ENCODE peak calls at places on chromosome 11, in seven cellular contexts. One of them, this sample, is unnamed.

GRCh38 chr11:122863704-122864326 is 18.7 kb upstream of the JHY start:
- DNase-seq in Calu3: peak; percentile 37
- DNase-seq in progenitor cell of endocrine pancreas: no peak
- DNase-seq in lower leg skin: no peak
- DNase-seq in CD8-positive, alpha-beta T cell: peak; percentile 32
- DNase-seq in lower lobe of right lung: no peak
- DNase-seq in neural progenitor cell: peak; percentile 55
- DNase-seq in this sample: no peak

GRCh38 chr11:78607691-78608090 is 33.0 kb upstream of the NARS2 start:
- DNase-seq in lower leg skin: no peak
- DNase-seq in neural progenitor cell: no peak
- DNase-seq in Calu3: no peak
- DNase-seq in lower lobe of right lung: no peak
- DNase-seq in CD8-positive, alpha-beta T cell: no peak
- DNase-seq in progenitor cell of endocrine pancreas: no peak
- DNase-seq in this sample: no peak

GRCh38 chr11:38123673-38124072 is 1525.6 kb upstream of the RAG2 start:
- DNase-seq in CD8-positive, alpha-beta T cell: no peak
- DNase-seq in lower leg skin: no peak
- DNase-seq in neural progenitor cell: peak; percentile 5
- DNase-seq in progenitor cell of endocrine pancreas: no peak
- DNase-seq in Calu3: no peak
- DNase-seq in lower lobe of right lung: no peak
- DNase-seq in this sample: no peak

GRCh38 chr11:15967166-15967565 is 389.2 kb downstream of the SOX6 start:
- DNase-seq in Calu3: peak; percentile 79
- DNase-seq in progenitor cell of endocrine pancreas: no peak
- DNase-seq in lower leg skin: no peak
- DNase-seq in CD8-positive, alpha-beta T cell: no peak
- DNase-seq in lower lobe of right lung: no peak
- DNase-seq in neural progenitor cell: no peak
- DNase-seq in this sample: no peak

GRCh38 chr11:6618117-6619020 is 853 bp downstream of the TPP1 start:
- DNase-seq in lower lobe of right lung: peak; percentile 52
- DNase-seq in lower leg skin: no peak
- DNase-seq in Calu3: no peak
- DNase-seq in neural progenitor cell: no peak
- DNase-seq in progenitor cell of endocrine pancreas: no peak
- DNase-seq in CD8-positive, alpha-beta T cell: peak; percentile 60
- DNase-seq in this sample: no peak

GRCh38 chr11:119727523-119728081 is 1.4 kb downstream of the NECTIN1 start:
- DNase-seq in Calu3: peak; percentile 55
- DNase-seq in lower lobe of right lung: peak; percentile 61
- DNase-seq in neural progenitor cell: peak; percentile 95
- DNase-seq in CD8-positive, alpha-beta T cell: peak; percentile 39
- DNase-seq in progenitor cell of endocrine pancreas: peak; percentile 30
- DNase-seq in lower leg skin: no peak
- DNase-seq in this sample: no peak

GRCh38 chr11:14892036-14892556 is at the start of gene CYP2R1:
- DNase-seq in Calu3: peak; percentile 97
- DNase-seq in lower lobe of right lung: peak; percentile 97
- DNase-seq in neural progenitor cell: peak; percentile 96
- DNase-seq in progenitor cell of endocrine pancreas: peak; percentile 86
- DNase-seq in CD8-positive, alpha-beta T cell: peak; percentile 88
- DNase-seq in lower leg skin: peak; percentile 98
- DNase-seq in this sample: peak; percentile 73

GRCh38 chr11:8096575-8096974 is 15.6 kb downstream of the TUB start:
- DNase-seq in CD8-positive, alpha-beta T cell: no peak
- DNase-seq in lower leg skin: no peak
- DNase-seq in Calu3: no peak
- DNase-seq in progenitor cell of endocrine pancreas: no peak
- DNase-seq in lower lobe of right lung: no peak
- DNase-seq in neural progenitor cell: no peak
- DNase-seq in this sample: no peak

GRCh38 chr11:20731676-20732075 is 62.3 kb downstream of the NELL1 start:
- DNase-seq in lower lobe of right lung: no peak
- DNase-seq in neural progenitor cell: no peak
- DNase-seq in Calu3: no peak
- DNase-seq in progenitor cell of endocrine pancreas: no peak
- DNase-seq in CD8-positive, alpha-beta T cell: no peak
- DNase-seq in lower leg skin: no peak
- DNase-seq in this sample: no peak

GRCh38 chr11:111012497-111012896 is 233.0 kb upstream of the POU2AF2 start:
- DNase-seq in Calu3: no peak
- DNase-seq in lower lobe of right lung: no peak
- DNase-seq in neural progenitor cell: no peak
- DNase-seq in CD8-positive, alpha-beta T cell: no peak
- DNase-seq in lower leg skin: no peak
- DNase-seq in progenitor cell of endocrine pancreas: no peak
- DNase-seq in this sample: no peak

GRCh38 chr11:133302056-133302455 is 230.2 kb downstream of the OPCML start:
- DNase-seq in Calu3: no peak
- DNase-seq in lower leg skin: no peak
- DNase-seq in progenitor cell of endocrine pancreas: no peak
- DNase-seq in lower lobe of right lung: no peak
- DNase-seq in neural progenitor cell: no peak
- DNase-seq in CD8-positive, alpha-beta T cell: no peak
- DNase-seq in this sample: no peak

GRCh38 chr11:130527648-130528300 is 79.3 kb downstream of the ADAMTS15 start:
- DNase-seq in CD8-positive, alpha-beta T cell: no peak
- DNase-seq in lower leg skin: no peak
- DNase-seq in neural progenitor cell: no peak
- DNase-seq in lower lobe of right lung: no peak
- DNase-seq in progenitor cell of endocrine pancreas: no peak
- DNase-seq in Calu3: no peak
- DNase-seq in this sample: no peak

GRCh38 chr11:118928870-118929495 is 3.3 kb upstream of the BCL9L start:
- DNase-seq in Calu3: peak; percentile 37
- DNase-seq in neural progenitor cell: no peak
- DNase-seq in lower leg skin: no peak
- DNase-seq in CD8-positive, alpha-beta T cell: no peak
- DNase-seq in lower lobe of right lung: peak; percentile 65
- DNase-seq in progenitor cell of endocrine pancreas: no peak
- DNase-seq in this sample: no peak

GRCh38 chr11:35330924-35331323 is 88.4 kb downstream of the SLC1A2 start:
- DNase-seq in Calu3: no peak
- DNase-seq in neural progenitor cell: no peak
- DNase-seq in lower leg skin: no peak
- DNase-seq in lower lobe of right lung: no peak
- DNase-seq in progenitor cell of endocrine pancreas: no peak
- DNase-seq in CD8-positive, alpha-beta T cell: peak; percentile 45
- DNase-seq in this sample: no peak

GRCh38 chr11:69922015-69922595 is 102.9 kb upstream of the FGF3 start:
- DNase-seq in progenitor cell of endocrine pancreas: no peak
- DNase-seq in CD8-positive, alpha-beta T cell: no peak
- DNase-seq in lower leg skin: peak; percentile 75
- DNase-seq in Calu3: no peak
- DNase-seq in lower lobe of right lung: peak; percentile 37
- DNase-seq in neural progenitor cell: no peak
- DNase-seq in this sample: no peak

GRCh38 chr11:91998466-91998865 is 226.2 kb upstream of the FAT3 start:
- DNase-seq in Calu3: no peak
- DNase-seq in lower leg skin: no peak
- DNase-seq in neural progenitor cell: no peak
- DNase-seq in CD8-positive, alpha-beta T cell: no peak
- DNase-seq in lower lobe of right lung: no peak
- DNase-seq in progenitor cell of endocrine pancreas: no peak
- DNase-seq in this sample: no peak

GRCh38 chr11:64233913-64234839 is at the start of gene VEGFB:
- DNase-seq in lower lobe of right lung: peak; percentile 79
- DNase-seq in CD8-positive, alpha-beta T cell: peak; percentile 74
- DNase-seq in lower leg skin: peak; percentile 94
- DNase-seq in progenitor cell of endocrine pancreas: peak; percentile 49
- DNase-seq in neural progenitor cell: peak; percentile 74
- DNase-seq in Calu3: peak; percentile 79
- DNase-seq in this sample: peak; percentile 55

GRCh38 chr11:94486068-94486467 is 7.6 kb downstream of the MRE11 start:
- DNase-seq in lower lobe of right lung: no peak
- DNase-seq in CD8-positive, alpha-beta T cell: no peak
- DNase-seq in lower leg skin: no peak
- DNase-seq in Calu3: no peak
- DNase-seq in neural progenitor cell: no peak
- DNase-seq in progenitor cell of endocrine pancreas: no peak
- DNase-seq in this sample: no peak

GRCh38 chr11:17014774-17015638 is 792 bp upstream of the PLEKHA7 start:
- DNase-seq in Calu3: peak; percentile 75
- DNase-seq in lower lobe of right lung: no peak
- DNase-seq in CD8-positive, alpha-beta T cell: peak; percentile 11
- DNase-seq in neural progenitor cell: peak; percentile 82
- DNase-seq in lower leg skin: peak; percentile 85
- DNase-seq in progenitor cell of endocrine pancreas: peak; percentile 36
- DNase-seq in this sample: peak; percentile 47

GRCh38 chr11:86748296-86748695 is 52.0 kb upstream of the PRSS23 start:
- DNase-seq in lower lobe of right lung: no peak
- DNase-seq in neural progenitor cell: no peak
- DNase-seq in progenitor cell of endocrine pancreas: no peak
- DNase-seq in Calu3: no peak
- DNase-seq in CD8-positive, alpha-beta T cell: no peak
- DNase-seq in lower leg skin: no peak
- DNase-seq in this sample: no peak

GRCh38 chr11:86747801-86748200 is 52.5 kb upstream of the PRSS23 start:
- DNase-seq in progenitor cell of endocrine pancreas: no peak
- DNase-seq in CD8-positive, alpha-beta T cell: no peak
- DNase-seq in lower lobe of right lung: no peak
- DNase-seq in Calu3: no peak
- DNase-seq in lower leg skin: no peak
- DNase-seq in neural progenitor cell: no peak
- DNase-seq in this sample: no peak

GRCh38 chr11:86746509-86746908 is 53.8 kb upstream of the PRSS23 start:
- DNase-seq in neural progenitor cell: no peak
- DNase-seq in CD8-positive, alpha-beta T cell: no peak
- DNase-seq in lower leg skin: no peak
- DNase-seq in lower lobe of right lung: no peak
- DNase-seq in progenitor cell of endocrine pancreas: no peak
- DNase-seq in Calu3: no peak
- DNase-seq in this sample: no peak

GRCh38 chr11:86749861-86750401 is 50.4 kb upstream of the PRSS23 start:
- DNase-seq in lower leg skin: no peak
- DNase-seq in neural progenitor cell: no peak
- DNase-seq in CD8-positive, alpha-beta T cell: no peak
- DNase-seq in lower lobe of right lung: no peak
- DNase-seq in Calu3: no peak
- DNase-seq in progenitor cell of endocrine pancreas: no peak
- DNase-seq in this sample: no peak

DNA sequence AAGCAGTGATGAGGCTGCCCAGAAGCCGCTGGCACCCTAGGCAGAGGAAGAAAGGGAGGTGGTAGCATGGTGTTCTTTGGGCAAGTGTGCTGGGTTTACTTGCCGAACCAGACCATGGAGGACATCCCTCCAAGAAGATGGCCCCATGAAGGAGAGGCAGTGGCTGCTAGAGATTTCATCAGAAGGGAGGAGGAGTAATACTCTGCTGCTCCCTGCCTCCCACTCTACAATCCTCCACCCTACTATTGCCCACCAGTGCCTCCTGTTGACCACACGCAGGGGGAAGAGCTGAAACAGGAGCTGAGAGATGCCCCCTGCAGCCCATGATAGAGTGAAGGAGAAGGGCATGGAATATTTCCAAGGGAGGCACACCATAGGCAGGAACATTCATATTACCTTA is 51.0 kb upstream of the PRSS23 start:
- DNase-seq in lower leg skin: no peak
- DNase-seq in CD8-positive, alpha-beta T cell: no peak
- DNase-seq in progenitor cell of endocrine pancreas: no peak
- DNase-seq in Calu3: no peak
- DNase-seq in lower lobe of right lung: no peak
- DNase-seq in neural progenitor cell: peak; percentile 28
- DNase-seq in this sample: no peak
- TF ChIP-seq CTCF in lower leg skin: no peak
- TF ChIP-seq CTCF in CD8-positive, alpha-beta T cell: no peak
- TF ChIP-seq CTCF in progenitor cell of endocrine pancreas: no peak
- TF ChIP-seq CTCF in Calu3: no peak
- TF ChIP-seq CTCF in lower lobe of right lung: no peak
- TF ChIP-seq CTCF in neural progenitor cell: peak; percentile 42
- TF ChIP-seq CTCF in this sample: no peak

GRCh38 chr11:76196849-76197248 is 9.5 kb downstream of the WNT11 start:
- DNase-seq in progenitor cell of endocrine pancreas: no peak
- DNase-seq in Calu3: no peak
- DNase-seq in neural progenitor cell: no peak
- DNase-seq in lower lobe of right lung: no peak
- DNase-seq in CD8-positive, alpha-beta T cell: no peak
- DNase-seq in lower leg skin: no peak
- DNase-seq in this sample: no peak

GRCh38 chr11:76190376-76190775 is 15.9 kb downstream of the WNT11 start:
- DNase-seq in neural progenitor cell: no peak
- DNase-seq in Calu3: no peak
- DNase-seq in lower leg skin: no peak
- DNase-seq in progenitor cell of endocrine pancreas: no peak
- DNase-seq in lower lobe of right lung: no peak
- DNase-seq in CD8-positive, alpha-beta T cell: no peak
- DNase-seq in this sample: peak; percentile 56

GRCh38 chr11:76194872-76195668 is 11.2 kb downstream of the WNT11 start:
- DNase-seq in Calu3: no peak
- DNase-seq in lower lobe of right lung: no peak
- DNase-seq in neural progenitor cell: no peak
- DNase-seq in CD8-positive, alpha-beta T cell: no peak
- DNase-seq in progenitor cell of endocrine pancreas: no peak
- DNase-seq in lower leg skin: no peak
- DNase-seq in this sample: no peak

GRCh38 chr11:76189682-76190081 is 16.6 kb downstream of the WNT11 start:
- DNase-seq in lower lobe of right lung: no peak
- DNase-seq in CD8-positive, alpha-beta T cell: no peak
- DNase-seq in progenitor cell of endocrine pancreas: no peak
- DNase-seq in lower leg skin: no peak
- DNase-seq in Calu3: no peak
- DNase-seq in neural progenitor cell: no peak
- DNase-seq in this sample: no peak

GRCh38 chr11:76193219-76193618 is 13.1 kb downstream of the WNT11 start:
- DNase-seq in lower leg skin: no peak
- DNase-seq in lower lobe of right lung: no peak
- DNase-seq in CD8-positive, alpha-beta T cell: no peak
- DNase-seq in progenitor cell of endocrine pancreas: no peak
- DNase-seq in neural progenitor cell: peak; percentile 43
- DNase-seq in Calu3: no peak
- DNase-seq in this sample: no peak
- TF ChIP-seq CTCF in lower leg skin: no peak
- TF ChIP-seq CTCF in lower lobe of right lung: no peak
- TF ChIP-seq CTCF in CD8-positive, alpha-beta T cell: no peak
- TF ChIP-seq CTCF in progenitor cell of endocrine pancreas: no peak
- TF ChIP-seq CTCF in neural progenitor cell: no peak
- TF ChIP-seq CTCF in Calu3: no peak
- TF ChIP-seq CTCF in this sample: no peak

DNA sequence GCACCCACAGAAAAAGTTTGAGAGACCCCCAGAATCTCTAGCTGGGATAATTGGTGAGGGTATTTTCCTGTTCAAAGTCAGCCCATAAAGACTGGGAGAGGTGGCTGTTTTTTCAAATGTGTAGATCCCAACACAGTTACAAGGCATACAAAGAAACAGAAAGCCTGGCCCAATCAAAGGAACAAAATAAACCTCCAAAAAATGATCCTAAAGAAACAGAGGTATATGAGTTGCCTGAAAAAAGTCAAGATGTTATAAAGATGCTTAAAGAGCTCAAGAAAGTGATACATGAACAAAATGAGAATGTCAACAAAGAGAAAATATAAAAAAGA is 40.2 kb upstream of the MMP12 start:
- DNase-seq in lower lobe of right lung: no peak
- DNase-seq in lower leg skin: no peak
- DNase-seq in progenitor cell of endocrine pancreas: no peak
- DNase-seq in Calu3: no peak
- DNase-seq in neural progenitor cell: no peak
- DNase-seq in CD8-positive, alpha-beta T cell: no peak
- DNase-seq in this sample: no peak
- TF ChIP-seq CTCF in lower lobe of right lung: no peak
- TF ChIP-seq CTCF in lower leg skin: no peak
- TF ChIP-seq CTCF in progenitor cell of endocrine pancreas: no peak
- TF ChIP-seq CTCF in Calu3: no peak
- TF ChIP-seq CTCF in neural progenitor cell: no peak
- TF ChIP-seq CTCF in CD8-positive, alpha-beta T cell: no peak
- TF ChIP-seq CTCF in this sample: no peak

GRCh38 chr11:1554981-1555712 is 16.9 kb downstream of the DUSP8 start:
- DNase-seq in Calu3: no peak
- DNase-seq in neural progenitor cell: no peak
- DNase-seq in lower leg skin: no peak
- DNase-seq in progenitor cell of endocrine pancreas: no peak
- DNase-seq in lower lobe of right lung: no peak
- DNase-seq in CD8-positive, alpha-beta T cell: peak; percentile 8
- DNase-seq in this sample: no peak
- TF ChIP-seq CTCF in Calu3: no peak
- TF ChIP-seq CTCF in neural progenitor cell: peak; percentile 18
- TF ChIP-seq CTCF in lower leg skin: no peak
- TF ChIP-seq CTCF in progenitor cell of endocrine pancreas: no peak
- TF ChIP-seq CTCF in lower lobe of right lung: no peak
- TF ChIP-seq CTCF in CD8-positive, alpha-beta T cell: no peak
- TF ChIP-seq CTCF in this sample: no peak